ENCODE peak calls at places on chromosomes 2 and 18, in nine cellular contexts. D is neural progenitor cell; U is lower lobe of right lung; S is A549; C is hepatocyte; A is effector memory CD4-positive, alpha-beta T cell; Y is suprapubic skin; B is ovary; V is PC-9. N is an unnamed sample. For H3K4me1, the result is how much of the 10 kb centered on the place peaks cover.

GRCh38 chr2:239459056-239459455 is 58.2 kb upstream of the HDAC4 start:
- DNase-seq in V (no peak), S (no peak), Y (peak), D (no peak), B (no peak), C (no peak), U (no peak), A (no peak), N (no peak)

GRCh38 chr2:12555012-12555645 is 161.6 kb upstream of the TRIB2 start:
- DNase-seq in S (no peak), Y (no peak), A (no peak), U (no peak), V (peak), D (peak), B (no peak), C (peak), N (no peak)

GRCh38 chr2:20210462-20210861 is 14.5 kb downstream of the SDC1 start:
- DNase-seq in C (no peak), D (no peak), V (no peak), S (no peak), Y (no peak), B (no peak), A (no peak), U (peak), N (no peak)

GRCh38 chr2:47738331-47738730 is 44.6 kb upstream of the MSH6 start:
- DNase-seq in C (no peak), S (no peak), Y (no peak), U (no peak), D (no peak), V (no peak), A (no peak), B (no peak), N (no peak)

GRCh38 chr2:212030709-212031108 is 507.9 kb downstream of the ERBB4 start:
- DNase-seq in V (no peak), D (no peak), A (no peak), Y (no peak), U (no peak), S (no peak), B (no peak), C (no peak), N (no peak)

GRCh38 chr2:28415010-28415409 is 22.4 kb downstream of the FOSL2 start:
- DNase-seq in C (no peak), Y (no peak), A (no peak), U (no peak), D (no peak), B (no peak), V (no peak), S (no peak), N (no peak)

GRCh38 chr18:79859314-79859713 is 61.6 kb downstream of the KCNG2 start:
- DNase-seq in U (no peak), V (no peak), Y (peak), S (no peak), B (no peak), C (no peak), D (no peak), A (no peak), N (no peak)

GRCh38 chr2:225177098-225177497 is 134.8 kb upstream of the DOCK10 start:
- DNase-seq in A (no peak), Y (no peak), S (no peak), U (no peak), B (no peak), C (no peak), D (no peak), V (no peak), N (no peak)

GRCh38 chr2:136378712-136379595 is 261.0 kb upstream of the CXCR4 start:
- DNase-seq in A (peak), S (peak), C (peak), V (no peak), Y (no peak), U (no peak), D (peak), B (no peak), N (peak)

GRCh38 chr18:9434240-9434701 is 41.0 kb upstream of the RALBP1 start:
- DNase-seq in Y (no peak), C (no peak), B (no peak), A (no peak), S (no peak), U (no peak), V (no peak), D (peak), N (no peak)

GRCh38 chr2:105842555-105842954 is 97.8 kb downstream of the NCK2 start:
- DNase-seq in U (no peak), S (no peak), A (no peak), V (no peak), D (no peak), Y (peak), B (no peak), C (no peak), N (no peak)

GRCh38 chr2:238069021-238069709 is 8.4 kb downstream of the SCLY start:
- DNase-seq in C (no peak), U (no peak), D (no peak), V (no peak), Y (no peak), B (no peak), A (no peak), S (no peak), N (peak)

GRCh38 chr2:135030826-135031225 is 16.4 kb downstream of the MAP3K19 start:
- DNase-seq in U (no peak), B (no peak), V (peak), D (peak), S (no peak), A (no peak), C (peak), Y (no peak), N (peak)

GRCh38 chr2:28084564-28084963 is 194.0 kb downstream of the BABAM2 start:
- DNase-seq in D (no peak), A (no peak), C (peak), V (no peak), Y (no peak), U (no peak), B (peak), S (no peak), N (no peak)

GRCh38 chr2:44705356-44705755 is 236.1 kb upstream of the SIX3 start:
- DNase-seq in D (peak), V (no peak), B (no peak), S (no peak), Y (no peak), C (no peak), U (no peak), A (no peak), N (no peak)

GRCh38 chr2:60998628-60999545 is 18.6 kb upstream of the PEX13 start:
- DNase-seq in S (peak), D (peak), A (no peak), B (no peak), Y (no peak), U (no peak), V (no peak), C (peak), N (no peak)

GRCh38 chr2:143030127-143030526 is 99.1 kb upstream of the ARHGAP15 start:
- DNase-seq in B (no peak), V (no peak), S (no peak), Y (no peak), D (no peak), U (no peak), A (no peak), C (no peak), N (no peak)

GRCh38 chr2:85560812-85561279 is 447 bp downstream of the GGCX start:
- DNase-seq in B (no peak), A (no peak), S (no peak), V (no peak), D (no peak), C (no peak), Y (no peak), U (peak), N (no peak)

GRCh38 chr2:8234253-8234652 is 447.6 kb upstream of the ID2 start:
- DNase-seq in S (no peak), Y (no peak), C (no peak), U (no peak), V (no peak), B (no peak), A (no peak), D (no peak), N (no peak)

GRCh38 chr2:88959480-88960204 is 268.2 kb downstream of the RPIA start:
- DNase-seq in U (no peak), A (no peak), D (no peak), V (no peak), S (no peak), B (no peak), Y (no peak), C (no peak), N (no peak)

GRCh38 chr2:162917626-162918025 is 79.1 kb upstream of the KCNH7 start:
- DNase-seq in Y (no peak), A (no peak), C (no peak), B (no peak), U (no peak), D (no peak), V (no peak), S (no peak), N (no peak)

GRCh38 chr2:12675352-12675795 is 41.4 kb upstream of the TRIB2 start:
- DNase-seq in D (no peak), A (no peak), Y (no peak), B (no peak), S (no peak), V (peak), C (peak), U (no peak), N (peak)

GRCh38 chr2:173354073-173354600 is 535 bp upstream of the CDCA7 start:
- DNase-seq in V (no peak), D (no peak), C (no peak), U (no peak), S (peak), B (no peak), Y (no peak), A (no peak), N (no peak)

GRCh38 chr2:202032841-202033316 is 776 bp upstream of the FZD7 start:
- DNase-seq in U (peak), S (peak), C (peak), D (peak), Y (peak), B (peak), V (no peak), A (peak), N (peak)

GRCh38 chr2:129056309-129056958 is 737.8 kb upstream of the HS6ST1 start:
- DNase-seq in S (no peak), C (no peak), V (no peak), B (no peak), Y (no peak), A (no peak), D (no peak), U (no peak), N (no peak)

GRCh38 chr2:10267551-10268465 is 34.9 kb upstream of the HPCAL1 start:
- DNase-seq in V (no peak), A (no peak), U (peak), D (peak), C (no peak), S (no peak), B (no peak), Y (no peak), N (peak)

GRCh38 chr2:26580751-26581150 is 60.4 kb downstream of the CIB4 start:
- DNase-seq in S (no peak), D (no peak), V (no peak), A (no peak), B (no peak), U (no peak), Y (peak), C (no peak), N (no peak)

GRCh38 chr2:202306034-202306433 is 40.5 kb downstream of the NOP58 start:
- DNase-seq in U (no peak), D (no peak), C (no peak), V (no peak), B (no peak), S (no peak), Y (no peak), A (no peak), N (no peak)

GRCh38 chr2:83461135-83461534 is 997.9 kb downstream of the SUCLG1 start:
- DNase-seq in B (no peak), A (no peak), U (no peak), D (no peak), Y (no peak), C (no peak), V (no peak), S (no peak), N (no peak)

GRCh38 chr2:231399853-231400667 is 4.5 kb downstream of the B3GNT7 start:
- DNase-seq in C (peak), B (peak), V (peak), D (no peak), Y (no peak), U (no peak), A (no peak), S (peak), N (peak)

GRCh38 chr18:73235921-73236320 is 368.1 kb upstream of the NETO1 start:
- DNase-seq in S (no peak), V (no peak), U (no peak), C (no peak), A (no peak), D (no peak), Y (no peak), B (no peak), N (no peak)

GRCh38 chr2:85886585-85886984 is 2.2 kb downstream of the ST3GAL5 start:
- DNase-seq in V (no peak), C (peak), Y (peak), D (no peak), S (no peak), U (peak), B (peak), A (no peak), N (peak)

GRCh38 chr18:7173216-7173615 is 55.6 kb upstream of the LAMA1 start:
- DNase-seq in Y (no peak), U (no peak), D (no peak), C (no peak), A (no peak), B (no peak), S (no peak), V (no peak), N (no peak)

GRCh38 chr2:68237404-68237803 is 14.9 kb downstream of the PPP3R1 start:
- DNase-seq in A (no peak), S (no peak), V (no peak), C (no peak), Y (no peak), U (no peak), B (no peak), D (no peak), N (no peak)
- H3K4me1 ChIP-seq in A (under half), S (under half), V (under half), C (under half), Y (half or more), U (half or more), B (under half), D (under half), N (half or more)

DNA sequence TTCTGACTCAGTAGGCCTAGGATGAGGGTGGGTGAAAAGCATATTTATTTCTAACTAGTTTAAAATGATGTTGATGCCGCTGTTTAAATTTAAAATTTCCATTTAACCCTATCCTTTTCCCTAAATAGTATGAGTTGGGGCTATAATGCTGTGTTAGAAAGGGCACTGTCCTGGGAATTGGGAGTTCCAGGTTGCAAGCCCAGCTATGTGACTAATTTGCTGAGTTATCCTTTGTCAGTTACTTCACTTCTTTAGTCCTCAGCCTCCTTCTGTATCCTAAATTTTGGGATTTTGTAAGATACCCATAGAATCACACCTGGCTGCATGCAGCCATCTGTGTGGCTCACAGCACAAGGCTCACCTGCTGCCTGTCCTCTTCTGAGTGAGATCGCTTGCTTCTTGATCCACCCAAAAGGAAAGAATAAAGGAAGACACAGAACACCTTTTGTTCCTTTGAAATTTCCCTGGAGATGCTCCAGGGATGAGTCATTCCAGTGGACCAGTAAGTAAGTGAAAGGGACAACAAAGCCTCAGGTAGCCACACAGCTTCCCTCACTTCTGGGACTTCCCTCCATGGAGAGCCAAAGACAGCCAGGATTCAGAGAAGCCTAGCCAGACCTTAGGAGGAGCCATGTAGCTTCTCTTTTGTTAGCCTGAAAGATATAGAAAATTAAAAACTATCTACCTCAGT is 97.2 kb downstream of the DTNA start:
- DNase-seq in A (no peak), S (no peak), D (peak), V (peak), Y (no peak), B (no peak), C (no peak), U (no peak), N (no peak)
- H3K27ac ChIP-seq in A (no peak), S (no peak), D (no peak), V (no peak), Y (no peak), B (no peak), C (no peak), U (no peak), N (no peak)

GRCh38 chr2:75865083-75865482 is 154.4 kb upstream of the GCFC2 start:
- DNase-seq in D (no peak), Y (no peak), S (no peak), V (no peak), A (no peak), U (no peak), B (no peak), C (no peak), N (no peak)

GRCh38 chr2:75870654-75871137 is 160.0 kb upstream of the GCFC2 start:
- DNase-seq in U (no peak), Y (no peak), V (no peak), B (no peak), C (no peak), S (no peak), D (peak), A (no peak), N (no peak)

GRCh38 chr2:75865702-75866101 is 155.0 kb upstream of the GCFC2 start:
- DNase-seq in V (no peak), U (no peak), B (no peak), C (no peak), S (no peak), D (no peak), Y (no peak), A (no peak), N (no peak)

GRCh38 chr2:75870133-75870532 is 159.4 kb upstream of the GCFC2 start:
- DNase-seq in C (no peak), D (peak), S (no peak), V (no peak), B (no peak), Y (no peak), U (no peak), A (no peak), N (no peak)
- H3K4me3 ChIP-seq in C (no peak), D (no peak), S (no peak), V (no peak), B (no peak), Y (no peak), U (no peak), A (no peak), N (no peak)

DNA sequence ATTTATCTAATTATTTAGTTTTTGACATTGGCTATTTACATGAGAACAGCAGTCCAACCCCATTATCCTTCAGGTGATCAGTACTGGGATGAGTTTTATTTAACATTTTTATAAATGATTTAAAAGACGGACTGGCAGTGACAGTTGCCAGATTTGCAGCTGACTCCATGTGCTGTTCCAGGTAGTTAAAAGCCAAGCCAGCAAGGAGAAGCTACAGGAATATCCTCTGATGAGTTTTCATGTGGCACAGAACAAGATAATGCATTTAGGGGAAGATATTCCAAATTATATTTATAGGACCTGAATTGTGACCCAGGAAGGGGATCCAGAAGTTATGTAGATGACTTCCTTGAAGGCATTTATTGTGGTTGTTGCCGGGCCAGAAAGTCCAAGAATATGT is 209.9 kb downstream of the MCFD2 start:
- DNase-seq in B (no peak), D (no peak), C (no peak), Y (no peak), A (no peak), U (no peak), V (no peak), S (no peak), N (no peak)
- H3K4me1 ChIP-seq in B (under half), D (under half), C (under half), Y (half or more), A (under half), U (half or more), V (under half), S (half or more), N (half or more)